ENCODE peak calls at places on chromosomes 11 and 22, in ten cellular contexts. A is neural progenitor cell; P is left ventricle myocardium inferior; L is pancreas; M is HCT116; G is CD8-positive, alpha-beta T cell; I is right lobe of liver; H is prostate gland; Q is AG04450; C is IMR-90. F is an unnamed sample.

GRCh38 chr22:25402501-25403283 is 161.8 kb upstream of the GRK3 start:
- DNase-seq in A (no peak), M (no peak), H (peak; percentile 41), C (peak; percentile 59), I (peak; percentile 74), G (no peak), L (no peak), P (peak; percentile 36), Q (no peak), F (no peak)

GRCh38 chr11:126755494-126755893 is 245.1 kb downstream of the KIRREL3 start:
- DNase-seq in L (no peak), I (no peak), C (no peak), G (no peak), A (peak; percentile 14), P (no peak), Q (no peak), H (no peak), M (no peak), F (no peak)

GRCh38 chr11:10483584-10483983 is 28.5 kb downstream of the AMPD3 start:
- DNase-seq in Q (no peak), A (no peak), G (no peak), M (no peak), P (no peak), L (no peak), I (no peak), H (no peak), C (no peak), F (no peak)

GRCh38 chr11:120130991-120131760 is 6.7 kb downstream of the TRIM29 start:
- DNase-seq in G (no peak), Q (no peak), A (no peak), P (peak; percentile 2), I (peak; percentile 3), M (no peak), H (no peak), L (no peak), C (no peak), F (no peak)

GRCh38 chr22:35915477-35916013 is 113.1 kb downstream of the RBFOX2 start:
- DNase-seq in H (no peak), I (no peak), Q (no peak), M (no peak), L (no peak), P (no peak), A (peak; percentile 45), G (no peak), C (peak; percentile 66), F (no peak)

GRCh38 chr11:77436501-77436900 is 37.4 kb downstream of the PAK1 start:
- DNase-seq in P (no peak), G (no peak), C (no peak), I (no peak), Q (no peak), A (no peak), L (no peak), M (no peak), H (no peak), F (no peak)

GRCh38 chr11:112610996-112611795 is 350.0 kb upstream of the NCAM1 start:
- DNase-seq in M (no peak), L (no peak), P (no peak), C (no peak), Q (no peak), I (no peak), H (no peak), A (no peak), G (no peak), F (no peak)

GRCh38 chr11:32892355-32893090 is at the start of gene QSER1:
- DNase-seq in I (peak; percentile 82), P (peak; percentile 81), M (no peak), Q (no peak), C (peak; percentile 41), A (peak; percentile 88), H (peak; percentile 49), G (peak; percentile 75), L (peak; percentile 71), F (peak; percentile 76)

GRCh38 chr22:31350410-31350863 is 4.3 kb upstream of the PATZ1 start:
- DNase-seq in P (no peak), G (no peak), Q (no peak), I (peak; percentile 82), M (no peak), H (no peak), A (peak; percentile 37), C (no peak), L (peak; percentile 83), F (no peak)

GRCh38 chr11:2459016-2459725 is 14.4 kb downstream of the KCNQ1 start:
- DNase-seq in L (no peak), Q (no peak), H (no peak), C (no peak), A (peak; percentile 28), G (no peak), I (no peak), M (no peak), P (no peak), F (no peak)

GRCh38 chr11:36622431-36623136 is 24.5 kb upstream of the RAG2 start:
- DNase-seq in M (peak; percentile 12), G (no peak), P (no peak), I (no peak), Q (peak; percentile 0), C (peak; percentile 36), L (no peak), H (no peak), A (peak; percentile 9), F (no peak)

GRCh38 chr22:27786253-27786898 is 15.2 kb downstream of the MN1 start:
- DNase-seq in I (no peak), M (no peak), G (no peak), C (no peak), A (no peak), L (no peak), Q (no peak), P (no peak), H (no peak), F (no peak)

GRCh38 chr22:27782065-27782464 is 19.5 kb downstream of the MN1 start:
- DNase-seq in H (no peak), P (peak; percentile 60), M (no peak), C (no peak), L (no peak), A (no peak), G (no peak), Q (no peak), I (no peak), F (peak; percentile 33)

GRCh38 chr22:27784099-27784446 is 17.5 kb downstream of the MN1 start:
- DNase-seq in H (no peak), M (no peak), L (no peak), I (no peak), A (peak; percentile 42), Q (no peak), C (no peak), P (no peak), G (no peak), F (no peak)

GRCh38 chr22:27785818-27786217 is 15.7 kb downstream of the MN1 start:
- DNase-seq in I (no peak), M (no peak), G (no peak), L (no peak), P (no peak), C (no peak), A (no peak), Q (no peak), H (no peak), F (no peak)

GRCh38 chr22:27783436-27784098 is 18.0 kb downstream of the MN1 start:
- DNase-seq in I (no peak), C (no peak), P (no peak), H (no peak), G (no peak), A (no peak), Q (no peak), L (no peak), M (no peak), F (no peak)
- H3K27ac ChIP-seq in I (no peak overlapping the region), C (no peak overlapping the region), P (peak overlapping the region; percentile 64), H (peak overlapping the region; percentile 36), G (no peak overlapping the region), A (peak overlapping the region; percentile 72), Q (no peak overlapping the region), L (no peak overlapping the region), M (no peak overlapping the region), F (peak overlapping the region; percentile 13)

GRCh38 chr22:40213478-40213877 is 35.8 kb downstream of the TNRC6B start:
- DNase-seq in I (no peak), P (no peak), H (no peak), A (no peak), L (no peak), M (no peak), G (no peak), Q (no peak), C (no peak), F (no peak)
- H3K27ac ChIP-seq in I (no peak overlapping the region), P (no peak overlapping the region), H (no peak overlapping the region), A (no peak overlapping the region), L (no peak overlapping the region), M (no peak overlapping the region), G (no peak overlapping the region), Q (no peak overlapping the region), C (no peak overlapping the region), F (no peak overlapping the region)

GRCh38 chr22:37765498-37765897 is 42.2 kb upstream of the GCAT start:
- DNase-seq in C (no peak), I (no peak), M (no peak), L (no peak), P (peak; percentile 70), A (no peak), G (no peak), H (no peak), Q (no peak), F (no peak)

GRCh38 chr22:37764622-37765021 is 43.1 kb upstream of the GCAT start:
- DNase-seq in L (no peak), A (no peak), C (no peak), G (no peak), M (no peak), H (no peak), P (no peak), Q (no peak), I (no peak), F (no peak)

GRCh38 chr22:37763652-37764051 is 44.1 kb upstream of the GCAT start:
- DNase-seq in C (no peak), H (no peak), M (no peak), G (no peak), P (no peak), Q (no peak), L (no peak), I (no peak), A (no peak), F (no peak)

GRCh38 chr22:37762389-37762836 is 45.3 kb upstream of the GCAT start:
- DNase-seq in H (no peak), G (no peak), L (no peak), Q (no peak), C (no peak), M (no peak), A (no peak), P (no peak), I (no peak), F (no peak)

GRCh38 chr22:37763012-37763411 is 44.7 kb upstream of the GCAT start:
- DNase-seq in A (no peak), P (no peak), Q (no peak), G (no peak), L (no peak), I (no peak), M (no peak), C (no peak), H (no peak), F (no peak)
- H3K27ac ChIP-seq in A (no peak overlapping the region), P (no peak overlapping the region), Q (no peak overlapping the region), G (no peak overlapping the region), L (no peak overlapping the region), I (no peak overlapping the region), M (no peak overlapping the region), C (no peak overlapping the region), H (no peak overlapping the region), F (no peak overlapping the region)

DNA sequence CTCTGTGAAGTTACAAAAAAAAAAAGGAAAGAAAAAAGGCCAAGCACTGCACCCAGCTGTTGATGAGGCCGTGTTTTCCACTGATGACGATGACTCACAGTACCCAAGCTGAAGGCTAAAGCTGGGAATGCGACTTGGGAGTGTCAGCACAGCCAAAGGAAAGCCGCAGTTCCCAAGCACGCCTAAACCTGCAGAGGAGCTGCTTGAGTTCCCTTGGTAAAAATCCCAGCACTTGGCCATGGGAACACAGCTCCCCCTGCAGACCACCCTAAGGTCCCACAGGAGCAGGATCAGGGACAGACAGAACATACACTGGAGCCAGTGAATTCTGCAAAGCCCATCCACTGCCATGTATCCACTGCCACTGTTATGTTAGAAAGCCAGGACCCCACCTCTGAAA is 39.9 kb downstream of the SERGEF start:
- DNase-seq in Q (peak; percentile 83), C (peak; percentile 93), A (peak; percentile 80), I (no peak), L (no peak), P (peak; percentile 44), H (peak; percentile 44), M (peak; percentile 60), G (no peak), F (no peak)
- H3K27ac ChIP-seq in Q (no peak overlapping the region), C (no peak overlapping the region), A (no peak overlapping the region), I (no peak overlapping the region), L (no peak overlapping the region), P (no peak overlapping the region), H (no peak overlapping the region), M (no peak overlapping the region), G (no peak overlapping the region), F (no peak overlapping the region)